ENCODE peak calls at places on chromosomes 7 and 10, in four cellular contexts. One of them, this sample, is unnamed.

GRCh38 chr7:140014123-140014522 is 48.6 kb downstream of the PARP12 start:
- DNase-seq in H1: no peak
- DNase-seq in SK-N-MC: no peak
- DNase-seq in A673: no peak
- DNase-seq in this sample: no peak

GRCh38 chr7:24435002-24435401 is 138.2 kb upstream of the PALS2 start:
- DNase-seq in H1: peak
- DNase-seq in SK-N-MC: no peak
- DNase-seq in A673: no peak
- DNase-seq in this sample: no peak

GRCh38 chr7:96952974-96953391 is 52.4 kb upstream of the DLX6 start:
- DNase-seq in H1: no peak
- DNase-seq in SK-N-MC: no peak
- DNase-seq in A673: no peak
- DNase-seq in this sample: peak

GRCh38 chr10:9254353-9254752 is 1199.9 kb downstream of the GATA3 start:
- DNase-seq in H1: no peak
- DNase-seq in SK-N-MC: no peak
- DNase-seq in A673: no peak
- DNase-seq in this sample: no peak

GRCh38 chr10:89281606-89282395 is 20.0 kb upstream of the IFIT2 start:
- DNase-seq in H1: no peak
- DNase-seq in SK-N-MC: no peak
- DNase-seq in A673: no peak
- DNase-seq in this sample: peak

GRCh38 chr7:127504715-127505114 is 80.7 kb downstream of the GCC1 start:
- DNase-seq in H1: peak
- DNase-seq in SK-N-MC: no peak
- DNase-seq in A673: peak
- DNase-seq in this sample: peak

GRCh38 chr7:112449353-112449752 is 907 bp upstream of the IFRD1 start:
- DNase-seq in H1: no peak
- DNase-seq in SK-N-MC: no peak
- DNase-seq in A673: no peak
- DNase-seq in this sample: peak

GRCh38 chr7:4694653-4695335 is 12.7 kb downstream of the FOXK1 start:
- DNase-seq in H1: no peak
- DNase-seq in SK-N-MC: no peak
- DNase-seq in A673: no peak
- DNase-seq in this sample: no peak

GRCh38 chr7:127251048-127251451 is 1.7 kb downstream of the GRM8 start:
- DNase-seq in H1: no peak
- DNase-seq in SK-N-MC: no peak
- DNase-seq in A673: peak
- DNase-seq in this sample: no peak

GRCh38 chr7:12458520-12459131 is 55.0 kb upstream of the VWDE start:
- DNase-seq in H1: no peak
- DNase-seq in SK-N-MC: no peak
- DNase-seq in A673: peak
- DNase-seq in this sample: peak

GRCh38 chr7:132782777-132783633 is 206.7 kb upstream of the PLXNA4 start:
- DNase-seq in H1: no peak
- DNase-seq in SK-N-MC: no peak
- DNase-seq in A673: no peak
- DNase-seq in this sample: peak

DNA sequence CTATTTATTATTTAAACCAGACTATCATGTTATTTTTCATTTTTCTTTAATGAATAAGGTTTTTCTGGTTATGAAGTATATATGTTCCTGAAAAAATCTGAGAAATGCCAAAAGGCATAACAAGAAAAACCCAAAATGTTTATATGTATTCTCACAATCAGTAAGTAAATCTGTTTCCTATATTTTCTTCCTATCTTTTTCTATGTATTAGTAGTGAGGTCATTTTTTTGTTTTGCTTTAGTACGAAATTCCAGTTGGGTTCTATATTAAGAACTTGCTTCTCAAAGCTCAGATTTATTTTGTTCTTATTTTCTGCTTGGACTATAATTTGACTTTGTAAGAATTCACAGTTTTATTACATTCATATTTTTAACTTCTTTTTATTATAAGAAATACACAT is 287.5 kb upstream of the NFE2L3 start:
- DNase-seq in H1: no peak
- DNase-seq in SK-N-MC: no peak
- DNase-seq in A673: no peak
- DNase-seq in this sample: no peak
- TF ChIP-seq EZH2 in H1: no peak
- TF ChIP-seq EZH2 in SK-N-MC: no peak
- TF ChIP-seq EZH2 in A673: no peak
- TF ChIP-seq EZH2 in this sample: no peak

GRCh38 chr7:142809671-142810070 is 38.9 kb downstream of the PRSS2 start:
- DNase-seq in H1: no peak
- DNase-seq in SK-N-MC: no peak
- DNase-seq in A673: no peak
- DNase-seq in this sample: peak
- TF ChIP-seq EZH2 in H1: no peak
- TF ChIP-seq EZH2 in SK-N-MC: no peak
- TF ChIP-seq EZH2 in A673: no peak
- TF ChIP-seq EZH2 in this sample: no peak

DNA sequence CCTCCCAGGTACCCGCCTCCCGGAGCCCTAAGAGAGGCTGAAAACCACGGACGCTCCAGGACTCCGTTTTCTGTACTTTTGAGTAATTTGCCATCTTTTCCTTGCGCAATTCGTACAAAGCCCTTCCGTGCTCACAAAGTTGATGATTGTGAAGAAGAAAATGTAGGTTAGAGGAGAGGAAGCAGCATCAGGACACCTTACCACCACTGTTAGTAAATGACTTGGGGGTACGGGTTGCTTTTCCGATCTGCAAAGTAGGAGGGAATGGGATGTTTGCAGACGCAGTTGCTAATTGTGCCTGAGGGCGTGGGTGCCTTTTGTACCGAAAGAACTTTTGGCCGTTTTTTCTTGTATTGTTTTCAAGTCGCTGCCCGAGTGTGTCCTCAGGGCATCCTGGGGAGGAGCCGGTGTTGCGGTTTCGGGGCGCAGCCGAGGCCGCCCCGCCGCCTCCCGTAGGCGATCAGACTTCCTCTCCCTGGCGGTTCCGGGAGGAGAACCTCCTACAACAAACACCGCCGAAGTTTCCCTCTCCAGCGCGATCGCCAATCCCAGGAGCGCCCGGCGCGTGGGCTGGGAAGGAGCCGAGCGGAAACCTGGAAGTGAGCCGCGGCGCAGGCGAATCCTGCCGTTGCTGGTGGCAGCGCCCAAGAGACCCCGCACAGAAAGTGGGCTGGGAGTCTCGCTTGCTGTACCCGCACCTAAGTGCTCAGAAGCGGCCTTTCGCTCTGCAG is 985 bp downstream of the PRR15 start:
- DNase-seq in H1: peak
- DNase-seq in SK-N-MC: no peak
- DNase-seq in A673: peak
- DNase-seq in this sample: peak
- TF ChIP-seq EZH2 in H1: peak
- TF ChIP-seq EZH2 in SK-N-MC: no peak
- TF ChIP-seq EZH2 in A673: no peak
- TF ChIP-seq EZH2 in this sample: no peak

DNA sequence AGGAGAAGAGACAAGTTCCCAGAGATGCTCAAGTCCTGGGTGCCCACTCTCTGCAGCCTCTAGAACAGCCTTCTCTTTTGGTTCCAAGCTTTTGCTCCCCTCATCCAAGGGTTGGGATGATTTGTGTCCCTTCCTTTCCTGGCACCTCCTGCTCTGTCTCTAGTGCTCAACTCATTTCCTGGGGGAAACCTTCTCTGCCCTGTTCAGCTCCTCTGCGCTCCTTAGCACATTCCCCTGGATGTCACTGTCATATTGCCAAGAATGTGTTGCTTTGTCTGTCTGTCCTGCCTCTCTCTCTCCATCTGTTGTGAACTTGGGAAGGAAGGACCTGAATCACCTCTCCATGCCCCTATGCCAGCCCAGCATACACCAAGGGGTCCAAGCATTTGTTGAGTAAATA is 5.1 kb upstream of the LBX1 start:
- DNase-seq in H1: no peak
- DNase-seq in SK-N-MC: no peak
- DNase-seq in A673: no peak
- DNase-seq in this sample: no peak
- TF ChIP-seq EZH2 in H1: peak
- TF ChIP-seq EZH2 in SK-N-MC: no peak
- TF ChIP-seq EZH2 in A673: no peak
- TF ChIP-seq EZH2 in this sample: no peak

GRCh38 chr10:124747745-124748144 is 3.6 kb upstream of the FAM53B start:
- DNase-seq in H1: no peak
- DNase-seq in SK-N-MC: no peak
- DNase-seq in A673: no peak
- DNase-seq in this sample: no peak
- TF ChIP-seq EZH2 in H1: no peak
- TF ChIP-seq EZH2 in SK-N-MC: no peak
- TF ChIP-seq EZH2 in A673: no peak
- TF ChIP-seq EZH2 in this sample: no peak

GRCh38 chr10:102599565-102600327 is 44.5 kb upstream of the TRIM8 start:
- DNase-seq in H1: no peak
- DNase-seq in SK-N-MC: no peak
- DNase-seq in A673: no peak
- DNase-seq in this sample: no peak
- TF ChIP-seq EZH2 in H1: no peak
- TF ChIP-seq EZH2 in SK-N-MC: no peak
- TF ChIP-seq EZH2 in A673: no peak
- TF ChIP-seq EZH2 in this sample: no peak

This sample was measured in PC-3.